ENCODE peak calls at places on chromosomes 4 and X, in ten cellular contexts. M, Y, J, W, O, S, L, I, G and E are unnamed samples.

GRCh38 chr4:10554694-10555093 is 97.5 kb upstream of the ZNF518B start:
- DNase-seq in M (peak), Y (peak), J (peak), W (peak), O (no peak), S (peak), L (peak), I (peak), G (peak), E (peak)

GRCh38 chr4:187171731-187172339 is 448.2 kb upstream of the FAT1 start:
- DNase-seq in M (peak), Y (no peak), J (no peak), W (no peak), O (no peak), S (no peak), L (no peak), I (peak), G (no peak), E (no peak)

GRCh38 chr4:121096629-121097028 is 24.3 kb upstream of the NDNF start:
- DNase-seq in M (peak), Y (no peak), J (no peak), W (no peak), O (no peak), S (no peak), L (no peak), I (peak), G (no peak), E (no peak)

GRCh38 chr4:108036252-108036651 is 46.6 kb downstream of the HADH start:
- DNase-seq in M (no peak), Y (no peak), J (no peak), W (no peak), O (no peak), S (peak), L (no peak), I (no peak), G (no peak), E (no peak)

GRCh38 chrX:121876316-121876715 is 828.9 kb downstream of the GLUD2 start:
- DNase-seq in M (peak), Y (no peak), J (no peak), W (no peak), O (no peak), S (no peak), L (no peak), I (peak), G (no peak), E (no peak)

GRCh38 chrX:9635805-9636204 is 129.8 kb downstream of the GPR143 start:
- DNase-seq in M (peak), Y (no peak), J (no peak), W (no peak), O (no peak), S (no peak), L (peak), I (no peak), G (no peak), E (no peak)

GRCh38 chr4:34422472-34422871 is 1821.8 kb downstream of the ARAP2 start:
- DNase-seq in M (peak), Y (no peak), J (no peak), W (no peak), O (no peak), S (no peak), L (no peak), I (peak), G (no peak), E (no peak)

GRCh38 chrX:41684138-41684537 is 4.6 kb upstream of the GPR34 start:
- DNase-seq in M (no peak), Y (peak), J (no peak), W (peak), O (no peak), S (no peak), L (no peak), I (peak), G (no peak), E (no peak)

GRCh38 chr4:168857546-168858314 is 152.3 kb downstream of the CBR4 start:
- DNase-seq in M (no peak), Y (no peak), J (no peak), W (no peak), O (no peak), S (no peak), L (no peak), I (peak), G (peak), E (no peak)

GRCh38 chrX:19382500-19383145 is 38.9 kb downstream of the PDHA1 start:
- DNase-seq in M (peak), Y (peak), J (peak), W (peak), O (no peak), S (peak), L (peak), I (peak), G (peak), E (peak)

GRCh38 chr4:79865253-79865652 is 207.8 kb downstream of the ANTXR2 start:
- DNase-seq in M (peak), Y (no peak), J (no peak), W (no peak), O (no peak), S (no peak), L (no peak), I (peak), G (peak), E (no peak)

GRCh38 chrX:104137496-104137895 is 19.3 kb downstream of the SLC25A53 start:
- DNase-seq in M (no peak), Y (no peak), J (no peak), W (no peak), O (no peak), S (no peak), L (no peak), I (peak), G (peak), E (no peak)

GRCh38 chrX:86047174-86047991 is at the start of gene CHM:
- DNase-seq in M (peak), Y (peak), J (peak), W (peak), O (no peak), S (peak), L (peak), I (peak), G (peak), E (peak)

GRCh38 chr4:87209696-87210095 is 10.7 kb downstream of the KLHL8 start:
- DNase-seq in M (no peak), Y (peak), J (no peak), W (no peak), O (no peak), S (no peak), L (peak), I (peak), G (no peak), E (no peak)

GRCh38 chr4:123976285-123976684 is 579.7 kb downstream of the SPRY1 start:
- DNase-seq in M (no peak), Y (no peak), J (peak), W (no peak), O (no peak), S (no peak), L (no peak), I (peak), G (no peak), E (peak)

GRCh38 chr4:182872886-182873285 is 44.3 kb downstream of the DCTD start:
- DNase-seq in M (no peak), Y (no peak), J (no peak), W (no peak), O (no peak), S (no peak), L (no peak), I (no peak), G (no peak), E (no peak)

GRCh38 chrX:110491846-110492620 is 133.4 kb downstream of the RTL9 start:
- DNase-seq in M (no peak), Y (no peak), J (no peak), W (no peak), O (no peak), S (no peak), L (no peak), I (no peak), G (no peak), E (no peak)

DNA sequence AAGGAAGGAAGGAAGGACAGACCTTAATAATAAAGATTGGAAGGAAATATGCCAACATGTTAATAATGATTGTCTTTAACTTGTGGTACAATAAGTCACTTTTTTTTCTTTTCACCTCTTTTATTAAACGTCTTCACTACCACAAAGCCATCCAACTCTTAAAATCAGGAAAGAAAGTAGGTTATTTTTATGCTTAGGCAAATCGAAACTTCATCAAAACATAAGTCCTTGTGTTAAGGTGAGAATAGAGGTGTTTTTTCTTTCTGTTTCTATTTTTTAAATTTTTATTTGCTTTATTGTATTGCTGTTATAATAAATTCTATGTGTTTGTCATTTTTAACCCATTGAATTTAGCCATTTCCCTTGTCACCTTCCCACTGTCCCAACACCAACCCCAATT is 26.5 kb downstream of the BLOC1S4 start:
- DNase-seq in M (no peak), Y (no peak), J (no peak), W (no peak), O (no peak), S (no peak), L (no peak), I (no peak), G (no peak), E (no peak)
- TF ChIP-seq CTCF in M (no peak), Y (no peak), J (no peak), W (no peak), O (no peak), S (no peak), L (no peak), I (no peak), G (no peak), E (no peak)

GRCh38 chrX:134716620-134717012 is 58.3 kb upstream of the PLAC1 start:
- DNase-seq in M (no peak), Y (no peak), J (no peak), W (no peak), O (no peak), S (no peak), L (no peak), I (no peak), G (no peak), E (no peak)

GRCh38 chrX:134721766-134722532 is 63.7 kb upstream of the PLAC1 start:
- DNase-seq in M (no peak), Y (no peak), J (no peak), W (no peak), O (no peak), S (no peak), L (no peak), I (peak), G (no peak), E (no peak)

GRCh38 chrX:134717698-134718328 is 59.5 kb upstream of the PLAC1 start:
- DNase-seq in M (no peak), Y (no peak), J (no peak), W (no peak), O (no peak), S (no peak), L (no peak), I (peak), G (no peak), E (no peak)

GRCh38 chrX:134715930-134716619 is 57.8 kb upstream of the PLAC1 start:
- DNase-seq in M (no peak), Y (no peak), J (no peak), W (peak), O (no peak), S (no peak), L (no peak), I (no peak), G (no peak), E (peak)

GRCh38 chrX:134718329-134719317 is 60.4 kb upstream of the PLAC1 start:
- DNase-seq in M (peak), Y (peak), J (no peak), W (peak), O (no peak), S (no peak), L (peak), I (peak), G (peak), E (no peak)
- TF ChIP-seq CTCF in M (no peak), Y (no peak), J (no peak), W (no peak), O (no peak), S (no peak), L (no peak), I (no peak), G (peak), E (no peak)

GRCh38 chr4:184439386-184439785 is 35.0 kb downstream of the IRF2 start:
- DNase-seq in M (no peak), Y (no peak), J (no peak), W (no peak), O (no peak), S (no peak), L (no peak), I (no peak), G (no peak), E (no peak)

GRCh38 chr4:184440593-184441358 is 33.6 kb downstream of the IRF2 start:
- DNase-seq in M (no peak), Y (no peak), J (no peak), W (no peak), O (no peak), S (no peak), L (no peak), I (no peak), G (no peak), E (no peak)

GRCh38 chr4:184437565-184437964 is 36.8 kb downstream of the IRF2 start:
- DNase-seq in M (no peak), Y (no peak), J (no peak), W (no peak), O (no peak), S (no peak), L (no peak), I (no peak), G (no peak), E (no peak)

GRCh38 chr4:184439856-184440592 is 34.3 kb downstream of the IRF2 start:
- DNase-seq in M (no peak), Y (peak), J (no peak), W (peak), O (no peak), S (no peak), L (peak), I (peak), G (peak), E (no peak)

DNA sequence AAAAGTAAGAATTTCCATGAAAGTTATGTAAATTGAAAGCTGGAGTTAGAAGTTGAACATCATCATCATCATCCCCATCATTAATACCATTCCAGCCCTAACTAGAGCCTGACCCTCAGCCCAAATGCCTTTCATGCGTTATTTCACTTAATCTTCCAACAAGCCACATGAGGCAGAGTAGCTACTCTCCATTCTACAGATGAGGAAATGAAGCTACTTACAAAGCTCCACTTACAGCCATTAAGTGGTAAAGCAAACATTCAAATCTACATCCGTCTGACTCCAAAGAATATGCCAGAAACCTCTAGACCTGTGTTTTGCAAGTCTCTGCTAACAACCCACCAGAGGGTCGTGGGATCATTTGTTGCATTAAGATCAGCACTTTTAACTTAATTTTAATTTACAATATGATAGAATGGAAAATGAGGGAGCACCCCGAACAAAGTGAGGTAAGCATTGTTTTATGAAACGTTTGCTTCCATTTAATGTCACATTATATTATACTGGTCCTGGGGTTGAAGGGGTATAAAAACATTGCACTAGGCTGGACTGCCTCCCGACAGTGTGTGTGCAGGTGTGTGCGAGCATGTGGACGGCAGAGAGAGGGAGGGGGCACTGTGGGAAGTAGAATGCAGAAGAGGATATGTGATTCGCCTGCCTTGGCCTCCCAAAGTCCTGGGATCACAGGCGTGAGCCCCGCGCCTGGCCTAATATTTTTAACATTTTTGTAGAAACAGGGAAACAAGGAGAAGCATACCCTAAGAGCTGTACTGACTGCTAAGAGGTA is 36.2 kb downstream of the IRF2 start:
- DNase-seq in M (no peak), Y (no peak), J (no peak), W (no peak), O (no peak), S (no peak), L (no peak), I (no peak), G (no peak), E (no peak)
- TF ChIP-seq CTCF in M (no peak), Y (no peak), J (no peak), W (no peak), O (no peak), S (no peak), L (no peak), I (no peak), G (no peak), E (no peak)

GRCh38 chr4:37976513-37976912 is 16.3 kb downstream of the PTTG2 start:
- DNase-seq in M (peak), Y (no peak), J (no peak), W (no peak), O (no peak), S (no peak), L (no peak), I (peak), G (no peak), E (no peak)

GRCh38 chr4:37981425-37981824 is 21.2 kb downstream of the PTTG2 start:
- DNase-seq in M (no peak), Y (no peak), J (no peak), W (no peak), O (no peak), S (no peak), L (no peak), I (no peak), G (no peak), E (no peak)

GRCh38 chr4:37976991-37977470 is 16.8 kb downstream of the PTTG2 start:
- DNase-seq in M (peak), Y (peak), J (peak), W (peak), O (peak), S (peak), L (peak), I (peak), G (no peak), E (peak)

GRCh38 chr4:37978509-37978908 is 18.3 kb downstream of the PTTG2 start:
- DNase-seq in M (no peak), Y (no peak), J (no peak), W (no peak), O (no peak), S (no peak), L (no peak), I (no peak), G (no peak), E (no peak)

DNA sequence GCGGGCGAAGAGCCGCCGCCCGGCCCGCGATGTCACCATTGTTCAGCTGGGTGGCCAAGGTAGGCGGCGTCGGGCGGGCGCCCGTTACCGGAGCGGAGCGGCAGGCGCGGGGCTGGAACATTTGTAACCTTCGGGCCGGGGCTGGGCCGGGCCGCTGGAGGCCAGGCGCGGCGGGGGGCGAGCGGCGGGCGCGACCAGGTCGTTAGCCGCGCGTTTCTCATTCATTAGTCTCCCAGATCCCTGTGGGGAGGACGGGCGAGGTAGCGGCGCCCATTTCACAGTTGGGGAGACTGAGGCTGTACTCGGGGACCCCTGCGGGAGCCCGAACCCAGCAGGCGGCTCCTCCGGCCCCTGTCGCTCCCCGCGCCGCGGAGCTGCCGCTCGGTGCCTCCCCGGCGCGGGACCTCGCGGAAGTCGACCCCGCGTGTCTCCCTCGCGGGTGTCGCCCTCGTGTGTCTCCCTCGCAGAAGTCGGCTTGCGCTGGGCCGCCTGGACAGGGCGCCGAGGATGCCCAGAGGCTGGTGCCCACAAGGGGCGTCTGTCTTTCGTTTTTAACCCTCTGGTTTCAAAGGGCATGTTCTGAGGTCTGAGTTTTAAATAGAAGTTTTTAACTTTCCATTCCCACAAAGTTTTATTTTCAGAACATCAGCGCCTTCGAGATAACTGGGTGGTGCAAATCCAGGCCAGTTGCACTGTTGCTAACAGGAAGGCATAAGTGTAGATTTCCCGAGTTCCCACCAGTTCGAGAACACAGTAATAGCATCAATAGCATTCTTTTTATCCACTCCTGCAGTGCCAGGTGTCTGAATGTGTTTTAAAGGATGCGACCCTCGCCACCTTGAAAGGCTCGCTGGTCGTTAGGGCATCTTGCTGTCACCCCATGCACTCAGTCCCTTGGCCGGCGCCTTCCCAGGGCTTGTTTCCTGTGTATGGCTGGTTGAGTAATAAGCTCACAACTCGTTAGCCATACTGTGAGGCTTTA is 17.6 kb downstream of the PTTG2 start:
- DNase-seq in M (peak), Y (peak), J (peak), W (peak), O (peak), S (peak), L (peak), I (peak), G (peak), E (peak)
- TF ChIP-seq CTCF in M (peak), Y (no peak), J (peak), W (peak), O (peak), S (peak), L (peak), I (peak), G (peak), E (peak)

DNA sequence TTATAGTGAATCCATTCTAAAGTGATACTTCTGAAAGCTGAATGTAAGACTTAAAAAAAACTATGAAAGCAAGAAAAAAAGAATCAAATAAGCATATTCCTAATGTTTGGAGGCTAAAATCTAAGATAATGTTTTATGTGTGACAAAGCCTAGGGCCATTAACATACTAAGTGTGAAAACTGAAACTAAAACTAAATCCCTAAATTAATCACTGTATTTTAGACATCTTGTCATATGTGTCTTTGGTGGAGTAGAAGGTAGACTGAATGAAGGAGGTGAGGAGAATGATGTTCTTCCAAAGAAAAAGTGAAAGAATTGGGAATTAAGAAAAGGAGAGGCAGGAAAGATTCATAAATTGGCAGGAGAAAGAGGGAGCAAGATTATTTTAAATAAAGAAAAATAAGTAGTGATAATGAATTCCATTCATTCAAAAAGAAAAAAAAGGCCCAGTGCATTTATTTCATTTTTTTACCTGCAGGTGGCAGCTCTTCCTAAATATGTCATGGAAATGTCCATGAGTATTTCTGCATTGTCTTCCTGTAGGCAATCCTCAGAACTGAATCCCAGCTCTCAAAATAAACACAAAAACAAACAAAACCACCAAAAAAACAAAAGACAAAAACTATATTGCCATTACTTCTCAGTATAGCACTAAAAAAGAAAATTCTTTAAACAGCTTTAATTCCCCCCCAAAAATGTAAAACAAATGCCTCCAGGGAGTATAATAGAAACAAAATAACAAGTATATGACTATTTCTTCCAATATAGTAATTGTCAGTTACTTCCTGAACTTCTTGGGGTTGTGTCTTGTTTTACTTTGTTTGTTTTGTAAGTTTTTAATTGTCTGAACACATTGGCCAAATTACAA is 17.0 kb upstream of the AP1AR start:
- DNase-seq in M (peak), Y (no peak), J (no peak), W (no peak), O (no peak), S (no peak), L (no peak), I (peak), G (no peak), E (no peak)
- TF ChIP-seq CTCF in M (peak), Y (no peak), J (peak), W (no peak), O (peak), S (peak), L (peak), I (peak), G (peak), E (no peak)